ENCODE peak calls at places on chromosomes 12 and 14, in five cellular contexts. One of them, this sample, is unnamed.

GRCh38 chr12:34335819-34336262 is 313.5 kb downstream of the ALG10 start:
- DNase-seq in stomach: no peak
- DNase-seq in CD8-positive, alpha-beta memory T cell: no peak
- DNase-seq in A549: peak; percentile 85
- DNase-seq in pancreas: no peak
- DNase-seq in this sample: no peak

GRCh38 chr12:45671254-45671653 is 58.3 kb upstream of the ARID2 start:
- DNase-seq in stomach: no peak
- DNase-seq in CD8-positive, alpha-beta memory T cell: no peak
- DNase-seq in A549: no peak
- DNase-seq in pancreas: no peak
- DNase-seq in this sample: no peak

GRCh38 chr14:96852823-96853422 is 55.7 kb downstream of the VRK1 start:
- DNase-seq in stomach: no peak
- DNase-seq in CD8-positive, alpha-beta memory T cell: peak; percentile 17
- DNase-seq in A549: peak; percentile 56
- DNase-seq in pancreas: no peak
- DNase-seq in this sample: no peak

GRCh38 chr14:96363751-96364336 is 518 bp downstream of the GSKIP start:
- DNase-seq in stomach: peak; percentile 67
- DNase-seq in CD8-positive, alpha-beta memory T cell: no peak
- DNase-seq in A549: peak; percentile 55
- DNase-seq in pancreas: peak; percentile 60
- DNase-seq in this sample: no peak

GRCh38 chr14:31265701-31266398 is 58.3 kb upstream of the HECTD1 start:
- DNase-seq in stomach: peak; percentile 66
- DNase-seq in CD8-positive, alpha-beta memory T cell: no peak
- DNase-seq in A549: no peak
- DNase-seq in pancreas: no peak
- DNase-seq in this sample: no peak

GRCh38 chr12:50117057-50117622 is 5.1 kb downstream of the COX14 start:
- DNase-seq in stomach: no peak
- DNase-seq in CD8-positive, alpha-beta memory T cell: no peak
- DNase-seq in A549: no peak
- DNase-seq in pancreas: no peak
- DNase-seq in this sample: no peak

GRCh38 chr12:132941336-132941954 is 14.7 kb downstream of the ZNF605 start:
- DNase-seq in stomach: no peak
- DNase-seq in CD8-positive, alpha-beta memory T cell: no peak
- DNase-seq in A549: no peak
- DNase-seq in pancreas: no peak
- DNase-seq in this sample: no peak

GRCh38 chr14:85391455-85391854 is 138.5 kb upstream of the FLRT2 start:
- DNase-seq in stomach: no peak
- DNase-seq in CD8-positive, alpha-beta memory T cell: no peak
- DNase-seq in A549: no peak
- DNase-seq in pancreas: no peak
- DNase-seq in this sample: no peak

GRCh38 chr12:67649165-67650126 is 901 bp downstream of the DYRK2 start:
- DNase-seq in stomach: peak; percentile 43
- DNase-seq in CD8-positive, alpha-beta memory T cell: peak; percentile 60
- DNase-seq in A549: no peak
- DNase-seq in pancreas: peak; percentile 83
- DNase-seq in this sample: peak; percentile 46

GRCh38 chr12:70982286-70982685 is 61.7 kb upstream of the PTPRR start:
- DNase-seq in stomach: no peak
- DNase-seq in CD8-positive, alpha-beta memory T cell: no peak
- DNase-seq in A549: no peak
- DNase-seq in pancreas: no peak
- DNase-seq in this sample: no peak

GRCh38 chr12:113049976-113050742 is 6.4 kb upstream of the DTX1 start:
- DNase-seq in stomach: no peak
- DNase-seq in CD8-positive, alpha-beta memory T cell: no peak
- DNase-seq in A549: peak; percentile 73
- DNase-seq in pancreas: no peak
- DNase-seq in this sample: no peak

GRCh38 chr12:112185093-112185923 is 59.9 kb downstream of the TRAFD1 start:
- DNase-seq in stomach: no peak
- DNase-seq in CD8-positive, alpha-beta memory T cell: no peak
- DNase-seq in A549: no peak
- DNase-seq in pancreas: peak; percentile 67
- DNase-seq in this sample: no peak

GRCh38 chr14:99907761-99908652 is 114.8 kb downstream of the EML1 start:
- DNase-seq in stomach: no peak
- DNase-seq in CD8-positive, alpha-beta memory T cell: no peak
- DNase-seq in A549: no peak
- DNase-seq in pancreas: no peak
- DNase-seq in this sample: no peak

GRCh38 chr14:80390911-80391310 is 179.6 kb upstream of the DIO2 start:
- DNase-seq in stomach: no peak
- DNase-seq in CD8-positive, alpha-beta memory T cell: no peak
- DNase-seq in A549: peak; percentile 79
- DNase-seq in pancreas: no peak
- DNase-seq in this sample: no peak

GRCh38 chr14:43215524-43215923 is 1291.6 kb downstream of the FSCB start:
- DNase-seq in stomach: no peak
- DNase-seq in CD8-positive, alpha-beta memory T cell: no peak
- DNase-seq in A549: no peak
- DNase-seq in pancreas: no peak
- DNase-seq in this sample: no peak

GRCh38 chr14:50001146-50001998 is 108.5 kb downstream of the ARF6 start:
- DNase-seq in stomach: peak; percentile 75
- DNase-seq in CD8-positive, alpha-beta memory T cell: peak; percentile 80
- DNase-seq in A549: peak; percentile 61
- DNase-seq in pancreas: peak; percentile 67
- DNase-seq in this sample: peak; percentile 78

GRCh38 chr14:35821546-35822411 is 4.4 kb upstream of the BRMS1L start:
- DNase-seq in stomach: no peak
- DNase-seq in CD8-positive, alpha-beta memory T cell: no peak
- DNase-seq in A549: peak; percentile 58
- DNase-seq in pancreas: no peak
- DNase-seq in this sample: no peak

GRCh38 chr12:94039914-94040313 is 108.5 kb upstream of the PLXNC1 start:
- DNase-seq in stomach: no peak
- DNase-seq in CD8-positive, alpha-beta memory T cell: no peak
- DNase-seq in A549: no peak
- DNase-seq in pancreas: no peak
- DNase-seq in this sample: no peak

GRCh38 chr14:84312551-84312950 is 1217.4 kb upstream of the FLRT2 start:
- DNase-seq in stomach: no peak
- DNase-seq in CD8-positive, alpha-beta memory T cell: no peak
- DNase-seq in A549: no peak
- DNase-seq in pancreas: no peak
- DNase-seq in this sample: no peak

GRCh38 chr14:57060276-57060956 is 208.3 kb downstream of the EXOC5 start:
- DNase-seq in stomach: no peak
- DNase-seq in CD8-positive, alpha-beta memory T cell: no peak
- DNase-seq in A549: no peak
- DNase-seq in pancreas: no peak
- DNase-seq in this sample: peak; percentile 35

GRCh38 chr14:89730692-89731091 is 223.8 kb downstream of the EFCAB11 start:
- DNase-seq in stomach: no peak
- DNase-seq in CD8-positive, alpha-beta memory T cell: no peak
- DNase-seq in A549: no peak
- DNase-seq in pancreas: no peak
- DNase-seq in this sample: no peak

GRCh38 chr12:110641512-110641911 is 27.6 kb downstream of the TCTN1 start:
- DNase-seq in stomach: no peak
- DNase-seq in CD8-positive, alpha-beta memory T cell: no peak
- DNase-seq in A549: no peak
- DNase-seq in pancreas: no peak
- DNase-seq in this sample: no peak

GRCh38 chr12:112978163-112979081 is at the start of gene OAS2:
- DNase-seq in stomach: peak; percentile 80
- DNase-seq in CD8-positive, alpha-beta memory T cell: peak; percentile 82
- DNase-seq in A549: no peak
- DNase-seq in pancreas: no peak
- DNase-seq in this sample: peak; percentile 80

GRCh38 chr12:59651230-59651920 is 55.5 kb downstream of the SLC16A7 start:
- DNase-seq in stomach: no peak
- DNase-seq in CD8-positive, alpha-beta memory T cell: no peak
- DNase-seq in A549: peak; percentile 14
- DNase-seq in pancreas: no peak
- DNase-seq in this sample: no peak

GRCh38 chr14:39229222-39229543 is 4.5 kb upstream of the MIA2 start:
- DNase-seq in stomach: no peak
- DNase-seq in CD8-positive, alpha-beta memory T cell: peak; percentile 39
- DNase-seq in A549: no peak
- DNase-seq in pancreas: no peak
- DNase-seq in this sample: peak; percentile 18

DNA sequence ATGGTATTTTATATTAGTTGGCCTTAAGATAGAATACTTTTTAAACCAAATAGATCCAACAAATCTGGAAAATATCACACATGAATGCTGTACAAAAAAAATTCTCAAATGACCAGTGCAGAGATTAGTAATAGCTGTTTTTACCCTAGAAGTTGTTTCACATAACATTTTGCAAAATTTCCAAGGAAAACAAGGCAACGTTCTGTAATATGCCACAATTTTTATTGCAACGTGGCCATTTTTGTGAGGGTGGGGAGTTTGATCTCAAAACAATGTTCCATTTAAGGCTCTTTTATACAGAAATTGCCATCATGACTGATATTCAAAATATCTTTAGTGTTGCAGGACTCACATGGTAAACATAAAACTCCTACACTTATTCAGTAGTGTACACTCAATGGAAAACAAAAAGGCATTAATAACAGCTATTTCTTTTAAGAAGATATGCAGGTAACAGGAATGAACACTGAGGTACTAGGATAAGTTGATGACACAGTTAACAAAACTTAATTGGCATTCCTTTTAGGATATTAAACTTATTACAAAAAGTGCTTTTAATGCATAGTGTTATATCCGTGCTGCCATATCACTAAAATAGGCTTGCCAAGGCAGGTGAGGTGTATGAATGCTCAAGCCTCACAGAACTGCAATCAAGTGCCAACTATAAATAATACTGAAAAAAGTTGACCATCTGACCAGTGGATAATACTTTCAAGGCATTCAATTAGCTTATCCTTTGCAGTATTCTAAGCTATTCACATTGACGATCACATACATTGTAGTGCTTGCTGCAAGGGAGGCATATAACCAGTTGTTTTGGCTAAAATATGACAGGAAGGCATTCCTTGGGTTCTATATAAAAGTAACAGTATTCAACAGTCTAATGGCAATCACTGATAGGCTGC is 2.3 kb downstream of the CFL2 start:
- DNase-seq in stomach: no peak
- DNase-seq in CD8-positive, alpha-beta memory T cell: no peak
- DNase-seq in A549: no peak
- DNase-seq in pancreas: no peak
- DNase-seq in this sample: no peak
- H3K4me3 ChIP-seq in stomach: peak overlapping the region; percentile 1
- H3K4me3 ChIP-seq in CD8-positive, alpha-beta memory T cell: no peak overlapping the region
- H3K4me3 ChIP-seq in A549: no peak overlapping the region
- H3K4me3 ChIP-seq in pancreas: no peak overlapping the region
- H3K4me3 ChIP-seq in this sample: no peak overlapping the region

DNA sequence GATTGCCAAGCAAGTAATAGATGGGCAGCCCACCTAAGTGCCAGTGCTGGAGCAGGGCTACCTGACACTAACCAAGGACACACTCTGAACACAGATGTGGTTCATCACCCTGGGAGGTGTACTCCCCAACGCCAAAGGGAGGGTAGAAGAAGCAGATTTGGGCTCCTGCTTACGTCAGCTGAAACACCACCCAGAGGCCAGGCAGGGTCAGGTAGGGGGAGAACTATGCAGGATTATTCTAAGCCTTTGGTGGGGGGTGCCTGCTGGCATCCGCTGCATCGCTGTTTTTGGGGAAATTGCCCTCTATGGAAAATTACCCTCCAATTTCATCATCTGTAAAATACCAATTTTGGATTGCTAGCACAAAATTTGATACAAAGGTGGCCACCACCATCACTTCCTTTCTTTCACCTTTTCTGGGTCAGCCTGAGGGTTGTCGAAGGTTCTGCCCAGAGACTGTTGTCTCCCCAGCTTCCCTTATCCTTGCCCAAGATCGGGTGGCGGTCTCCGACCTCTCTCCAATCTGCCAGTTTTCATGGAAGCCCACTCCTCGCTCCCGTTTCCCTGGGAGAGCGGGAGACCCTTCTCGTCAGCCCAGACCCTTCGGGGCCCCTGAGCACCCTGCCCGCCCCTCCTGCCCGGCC is 535 bp downstream of the BIN2 start:
- DNase-seq in stomach: no peak
- DNase-seq in CD8-positive, alpha-beta memory T cell: peak; percentile 74
- DNase-seq in A549: no peak
- DNase-seq in pancreas: no peak
- DNase-seq in this sample: no peak
- H3K4me3 ChIP-seq in stomach: peak overlapping the region; percentile 20
- H3K4me3 ChIP-seq in CD8-positive, alpha-beta memory T cell: peak overlapping the region; percentile 80
- H3K4me3 ChIP-seq in A549: no peak overlapping the region
- H3K4me3 ChIP-seq in pancreas: peak overlapping the region; percentile 30
- H3K4me3 ChIP-seq in this sample: peak overlapping the region; percentile 85

GRCh38 chr12:2051700-2052625 is 824 bp upstream of the CACNA1C start:
- DNase-seq in stomach: no peak
- DNase-seq in CD8-positive, alpha-beta memory T cell: no peak
- DNase-seq in A549: no peak
- DNase-seq in pancreas: no peak
- DNase-seq in this sample: no peak
- H3K4me3 ChIP-seq in stomach: peak overlapping the region; percentile 62
- H3K4me3 ChIP-seq in CD8-positive, alpha-beta memory T cell: no peak overlapping the region
- H3K4me3 ChIP-seq in A549: peak overlapping the region; percentile 39
- H3K4me3 ChIP-seq in pancreas: peak overlapping the region; percentile 25
- H3K4me3 ChIP-seq in this sample: no peak overlapping the region

GRCh38 chr12:116473416-116473815 is 85.8 kb upstream of the MAP1LC3B2 start:
- DNase-seq in stomach: no peak
- DNase-seq in CD8-positive, alpha-beta memory T cell: no peak
- DNase-seq in A549: no peak
- DNase-seq in pancreas: no peak
- DNase-seq in this sample: no peak
- H3K4me3 ChIP-seq in stomach: no peak overlapping the region
- H3K4me3 ChIP-seq in CD8-positive, alpha-beta memory T cell: no peak overlapping the region
- H3K4me3 ChIP-seq in A549: no peak overlapping the region
- H3K4me3 ChIP-seq in pancreas: no peak overlapping the region
- H3K4me3 ChIP-seq in this sample: no peak overlapping the region

DNA sequence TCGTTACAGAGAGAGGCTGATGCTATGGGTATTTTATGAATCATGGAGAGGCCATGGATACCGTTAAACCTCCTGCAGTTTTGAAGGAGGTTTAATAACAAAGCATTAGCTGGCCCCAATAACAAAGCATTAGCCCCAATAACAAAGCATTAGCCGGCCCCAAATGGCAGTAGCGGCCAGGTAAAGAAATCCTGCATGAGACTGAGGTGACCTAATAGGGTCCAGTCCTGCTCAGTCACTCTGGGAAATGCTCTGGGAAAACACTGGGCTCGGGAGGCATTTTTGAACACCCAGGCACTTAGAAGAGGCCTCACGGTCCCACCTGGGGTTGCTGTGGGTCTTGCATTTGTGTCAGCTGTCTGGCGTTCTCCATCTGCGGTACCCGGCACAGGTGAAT is 776 bp upstream of the RIN3 start:
- DNase-seq in stomach: no peak
- DNase-seq in CD8-positive, alpha-beta memory T cell: no peak
- DNase-seq in A549: no peak
- DNase-seq in pancreas: no peak
- DNase-seq in this sample: no peak
- H3K4me3 ChIP-seq in stomach: peak overlapping the region; percentile 67
- H3K4me3 ChIP-seq in CD8-positive, alpha-beta memory T cell: peak overlapping the region; percentile 74
- H3K4me3 ChIP-seq in A549: peak overlapping the region; percentile 84
- H3K4me3 ChIP-seq in pancreas: peak overlapping the region; percentile 52
- H3K4me3 ChIP-seq in this sample: peak overlapping the region; percentile 80

GRCh38 chr12:12868836-12869235 is 22.5 kb upstream of the GPRC5A start:
- DNase-seq in stomach: no peak
- DNase-seq in CD8-positive, alpha-beta memory T cell: no peak
- DNase-seq in A549: no peak
- DNase-seq in pancreas: no peak
- DNase-seq in this sample: no peak
- H3K4me3 ChIP-seq in stomach: no peak overlapping the region
- H3K4me3 ChIP-seq in CD8-positive, alpha-beta memory T cell: no peak overlapping the region
- H3K4me3 ChIP-seq in A549: no peak overlapping the region
- H3K4me3 ChIP-seq in pancreas: no peak overlapping the region
- H3K4me3 ChIP-seq in this sample: no peak overlapping the region

GRCh38 chr12:68804654-68805591 is 3.1 kb upstream of the MDM2 start:
- DNase-seq in stomach: no peak
- DNase-seq in CD8-positive, alpha-beta memory T cell: no peak
- DNase-seq in A549: no peak
- DNase-seq in pancreas: peak; percentile 76
- DNase-seq in this sample: no peak
- H3K4me3 ChIP-seq in stomach: no peak overlapping the region
- H3K4me3 ChIP-seq in CD8-positive, alpha-beta memory T cell: no peak overlapping the region
- H3K4me3 ChIP-seq in A549: no peak overlapping the region
- H3K4me3 ChIP-seq in pancreas: peak overlapping the region; percentile 10
- H3K4me3 ChIP-seq in this sample: no peak overlapping the region

This sample was measured in GM06990.